ENCODE peak calls at places on chromosome 22, in ten cellular contexts. A is mucosa of descending colon; K is CD8-positive, alpha-beta memory T cell; Q is NCI-H460; N is Karpas-422; H is activated CD4-positive, alpha-beta memory T cell treated with anti-CD3 and anti-CD28 coated beads, Interleukin-2, amount 10 ng/mL, durations not matched to agents 7 days and 5 days; X is Peyer's patch; M is NCI-H2081 treated with DMSO at 0.1 percent for 48 hours; F is HEK293T; I is iPS-NIHi11. Z is an unnamed sample.

GRCh38 chr22:19038164-19038546 is 84.1 kb downstream of the DGCR2 start:
- DNase-seq in A (no peak), K (no peak), Q (no peak), N (no peak), H (no peak), X (no peak), M (no peak), F (no peak), I (no peak), Z (no peak)

GRCh38 chr22:23402275-23403151 is 177.6 kb downstream of the IGLL1 start:
- DNase-seq in A (peak), K (peak), Q (peak), N (peak), H (peak), X (peak), M (no peak), F (peak), I (peak), Z (peak)

GRCh38 chr22:40721266-40721665 is 42.0 kb downstream of the MCHR1 start:
- DNase-seq in A (no peak), K (no peak), Q (peak), N (no peak), H (no peak), X (no peak), M (peak), F (peak), I (peak), Z (peak)

GRCh38 chr22:24525416-24526037 is 29.4 kb downstream of the GUCD1 start:
- DNase-seq in A (peak), K (peak), Q (peak), N (peak), H (peak), X (peak), M (no peak), F (peak), I (peak), Z (peak)

GRCh38 chr22:34236527-34236926 is 316.3 kb upstream of the LARGE1 start:
- DNase-seq in A (no peak), K (no peak), Q (no peak), N (no peak), H (no peak), X (no peak), M (no peak), F (no peak), I (no peak), Z (peak)

GRCh38 chr22:19719055-19719482 is 4.3 kb upstream of the GP1BB start:
- DNase-seq in A (no peak), K (peak), Q (no peak), N (no peak), H (no peak), X (no peak), M (no peak), F (no peak), I (no peak), Z (no peak)

GRCh38 chr22:35477911-35478582 is 62.6 kb upstream of the RASD2 start:
- DNase-seq in A (peak), K (no peak), Q (peak), N (no peak), H (no peak), X (no peak), M (peak), F (peak), I (peak), Z (peak)

GRCh38 chr22:21567456-21568206 is at the start of gene UBE2L3:
- DNase-seq in A (peak), K (peak), Q (peak), N (peak), H (peak), X (peak), M (peak), F (peak), I (peak), Z (peak)